ENCODE peak calls at places on chromosomes 7 and 10, in eight cellular contexts. Q, B, Z, P, M, V, X and S are unnamed samples.

GRCh38 chr7:149774237-149775175 is 1.1 kb upstream of the ZNF467 start:
- DNase-seq in Q (no peak), B (no peak), Z (no peak), P (no peak), M (no peak), V (no peak), X (no peak), S (peak; percentile 49)

GRCh38 chr10:17713133-17713532 is 38.9 kb upstream of the TMEM236 start:
- DNase-seq in Q (no peak), B (no peak), Z (no peak), P (peak; percentile 47), M (no peak), V (no peak), X (no peak), S (no peak)

GRCh38 chr7:51315393-51316261 is 982 bp downstream of the COBL start:
- DNase-seq in Q (no peak), B (peak; percentile 58), Z (peak; percentile 78), P (peak; percentile 32), M (peak; percentile 52), V (no peak), X (peak; percentile 77), S (peak; percentile 32)

GRCh38 chr10:17229967-17230682 is 2.1 kb downstream of the VIM start:
- DNase-seq in Q (peak; percentile 91), B (peak; percentile 82), Z (peak; percentile 94), P (peak; percentile 87), M (peak; percentile 84), V (peak; percentile 73), X (peak; percentile 75), S (peak; percentile 78)

GRCh38 chr10:47370015-47370767 is 13.9 kb downstream of the ZNF488 start:
- DNase-seq in Q (no peak), B (peak; percentile 13), Z (no peak), P (peak; percentile 5), M (peak; percentile 7), V (no peak), X (no peak), S (no peak)

GRCh38 chr10:97203220-97203619 is 17.5 kb upstream of the SLIT1 start:
- DNase-seq in Q (no peak), B (no peak), Z (no peak), P (no peak), M (no peak), V (no peak), X (no peak), S (no peak)

GRCh38 chr7:151236406-151236805 is 4.1 kb downstream of the CHPF2 start:
- DNase-seq in Q (no peak), B (no peak), Z (no peak), P (no peak), M (no peak), V (no peak), X (no peak), S (no peak)

GRCh38 chr10:128518000-128518399 is 391.8 kb upstream of the MKI67 start:
- DNase-seq in Q (no peak), B (no peak), Z (no peak), P (no peak), M (no peak), V (no peak), X (no peak), S (no peak)

GRCh38 chr10:43694526-43694925 is 45.8 kb upstream of the ZNF32 start:
- DNase-seq in Q (no peak), B (no peak), Z (no peak), P (no peak), M (no peak), V (no peak), X (no peak), S (no peak)

GRCh38 chr7:55024776-55025175 is 6.0 kb downstream of the EGFR start:
- DNase-seq in Q (no peak), B (no peak), Z (no peak), P (no peak), M (no peak), V (no peak), X (no peak), S (no peak)

GRCh38 chr7:2105917-2106316 is 126.8 kb downstream of the MAD1L1 start:
- DNase-seq in Q (no peak), B (no peak), Z (no peak), P (no peak), M (no peak), V (no peak), X (no peak), S (no peak)

DNA sequence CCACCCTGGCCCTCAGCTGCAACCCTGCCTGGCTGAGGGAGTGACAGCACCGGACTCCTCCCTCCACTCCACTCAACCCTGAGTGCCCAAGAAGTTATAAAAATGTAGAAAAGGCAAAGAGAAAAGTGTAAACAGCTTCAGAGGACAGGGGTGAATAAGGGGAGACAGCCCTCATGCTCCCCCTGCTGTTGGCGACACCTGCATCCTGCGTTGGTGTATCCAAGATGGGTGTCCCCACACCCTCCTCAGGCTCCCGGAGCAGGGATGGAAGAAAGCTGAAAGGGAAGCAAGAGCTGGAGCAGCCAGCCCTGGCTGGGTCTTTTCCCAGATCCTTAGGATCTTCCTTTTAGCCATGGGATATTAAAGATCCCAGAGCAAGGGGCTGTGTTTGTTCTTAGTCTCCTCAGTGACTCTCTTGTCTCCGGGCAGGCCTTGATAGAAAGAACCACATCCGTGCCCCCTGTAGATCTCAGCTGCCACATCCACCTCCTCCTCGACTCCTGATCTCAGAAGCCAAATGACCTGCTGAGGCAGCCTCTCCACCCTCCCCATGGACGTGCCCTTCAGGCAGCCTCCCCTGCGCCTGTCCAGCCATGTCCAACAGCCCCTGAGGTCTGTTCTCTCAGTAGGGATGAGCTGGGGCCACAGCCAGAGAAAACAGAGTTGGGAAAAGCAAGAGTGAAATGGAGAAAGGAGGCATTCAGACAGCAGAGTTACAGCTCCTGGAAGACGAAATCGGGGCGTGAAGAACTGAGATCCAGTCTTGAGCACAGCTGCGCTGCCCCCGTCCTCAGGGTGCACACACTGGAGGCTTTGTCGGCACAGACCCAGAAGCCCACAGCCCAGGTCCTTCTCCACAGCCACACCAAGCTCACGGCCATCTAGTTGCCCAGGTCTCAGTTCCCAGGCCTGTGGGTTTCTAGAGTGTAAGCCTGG is 6.8 kb downstream of the FAM131B start:
- DNase-seq in Q (no peak), B (no peak), Z (no peak), P (no peak), M (no peak), V (no peak), X (no peak), S (no peak)
- TF ChIP-seq CTCF in Q (no peak), B (no peak), Z (no peak), P (no peak), M (no peak), V (no peak), X (no peak), S (no peak)

DNA sequence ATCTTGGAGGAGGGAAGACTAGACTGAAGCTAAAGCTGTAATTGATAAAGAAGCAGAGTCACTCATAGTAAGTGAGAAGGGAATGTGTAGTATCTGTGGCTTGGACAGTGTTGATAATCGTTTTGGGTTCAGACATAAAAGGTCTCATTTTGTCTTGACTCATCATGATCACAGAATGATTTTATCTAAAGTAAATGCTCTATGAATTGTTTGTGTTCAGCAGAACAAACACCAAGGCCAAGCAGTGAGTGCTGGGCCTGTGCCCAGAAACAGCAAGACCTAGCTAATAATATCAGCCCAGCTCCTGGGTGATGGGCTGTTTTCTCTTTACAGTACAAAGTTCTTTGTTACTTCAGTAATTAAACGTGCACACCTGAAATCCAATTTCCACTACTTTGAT is 26.7 kb upstream of the CD36 start:
- DNase-seq in Q (peak; percentile 69), B (peak; percentile 83), Z (no peak), P (peak; percentile 75), M (peak; percentile 83), V (no peak), X (peak; percentile 84), S (peak; percentile 25)
- H3K4me3 ChIP-seq in Q (no peak overlapping the region), B (no peak overlapping the region), Z (no peak overlapping the region), P (no peak overlapping the region), M (no peak overlapping the region), V (no peak overlapping the region), X (no peak overlapping the region), S (no peak overlapping the region)

GRCh38 chr10:74760042-74760979 is 66.1 kb upstream of the KAT6B start:
- DNase-seq in Q (no peak), B (no peak), Z (no peak), P (no peak), M (no peak), V (no peak), X (no peak), S (no peak)

GRCh38 chr10:74766501-74766900 is 59.9 kb upstream of the KAT6B start:
- DNase-seq in Q (no peak), B (no peak), Z (no peak), P (no peak), M (no peak), V (no peak), X (no peak), S (no peak)

GRCh38 chr10:74765465-74765864 is 60.9 kb upstream of the KAT6B start:
- DNase-seq in Q (no peak), B (no peak), Z (no peak), P (no peak), M (no peak), V (no peak), X (no peak), S (no peak)

GRCh38 chr10:74763934-74764591 is 62.3 kb upstream of the KAT6B start:
- DNase-seq in Q (no peak), B (no peak), Z (no peak), P (no peak), M (no peak), V (no peak), X (no peak), S (no peak)
- H3K27ac ChIP-seq in Q (no peak overlapping the region), B (no peak overlapping the region), Z (no peak overlapping the region), P (no peak overlapping the region), M (no peak overlapping the region), V (no peak overlapping the region), X (no peak overlapping the region), S (no peak overlapping the region)

GRCh38 chr10:26446258-26446657 is 8.1 kb downstream of the APBB1IP start:
- DNase-seq in Q (no peak), B (no peak), Z (no peak), P (no peak), M (no peak), V (no peak), X (no peak), S (no peak)

GRCh38 chr10:26441491-26442214 is 3.5 kb downstream of the APBB1IP start:
- DNase-seq in Q (no peak), B (no peak), Z (no peak), P (no peak), M (no peak), V (no peak), X (no peak), S (no peak)

GRCh38 chr10:26448292-26448691 is 10.2 kb downstream of the APBB1IP start:
- DNase-seq in Q (no peak), B (no peak), Z (no peak), P (no peak), M (no peak), V (no peak), X (no peak), S (no peak)

GRCh38 chr10:26448706-26449435 is 10.7 kb downstream of the APBB1IP start:
- DNase-seq in Q (no peak), B (no peak), Z (peak; percentile 28), P (no peak), M (no peak), V (peak; percentile 84), X (no peak), S (no peak)

DNA sequence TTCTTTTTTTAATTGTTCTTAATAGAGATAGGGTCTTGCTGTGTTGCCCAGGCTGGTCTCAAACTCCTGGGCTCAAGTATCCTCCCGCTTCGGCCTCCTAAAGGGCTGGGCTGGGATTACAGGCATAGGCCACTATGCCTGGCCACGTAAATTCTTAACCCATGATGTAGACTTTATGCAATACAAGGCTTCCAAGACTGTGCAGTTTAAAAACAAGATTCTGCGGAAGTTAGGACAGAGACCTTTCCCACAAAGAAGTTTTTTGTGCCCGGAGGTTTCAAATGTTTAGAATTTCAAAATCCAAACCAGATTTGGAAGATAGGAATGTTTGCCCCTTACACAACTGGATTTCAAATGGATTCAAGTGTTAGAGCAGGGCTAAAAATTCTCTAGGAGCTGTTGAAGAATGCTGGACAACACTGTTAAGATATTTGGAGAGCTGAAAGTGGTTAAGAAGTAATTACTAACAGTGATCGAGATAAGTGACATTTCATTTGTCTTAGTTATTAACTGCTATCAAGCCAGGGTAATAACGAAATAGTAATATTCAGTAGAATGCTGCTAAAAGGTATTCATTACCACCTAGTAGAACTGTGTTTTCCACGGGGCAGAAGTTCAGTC is 7.4 kb downstream of the APBB1IP start:
- DNase-seq in Q (no peak), B (no peak), Z (no peak), P (no peak), M (no peak), V (no peak), X (no peak), S (no peak)
- TF ChIP-seq CTCF in Q (no peak), B (no peak), Z (no peak), P (no peak), M (no peak), V (peak; percentile 18), X (no peak), S (no peak)